ENCODE peak calls at places on chromosomes 7 and 10, in eight cellular contexts. One of them, this sample, is unnamed.

GRCh38 chr10:15715619-15716227 is 4.0 kb downstream of the ITGA8 start:
- DNase-seq in naive thymus-derived CD8-positive, alpha-beta T cell: no peak
- DNase-seq in activated naive CD4-positive, alpha-beta T cell treated with anti-CD3 and anti-CD28 coated beads, Interleukin-2, amount 10 ng/mL, durations not matched to agents 7 days and 5 days: no peak
- DNase-seq in DMS153: no peak
- DNase-seq in Peyer's patch: no peak
- DNase-seq in HT-29: no peak
- DNase-seq in stimulated activated CD8-positive, alpha-beta memory T cell treated with anti-CD3 and anti-CD28 coated beads, Interleukin-4, amount 100 ng/mL, for 4 hours: no peak
- DNase-seq in NCI-H774: no peak
- DNase-seq in this sample: no peak

GRCh38 chr7:148927141-148927540 is 43.0 kb upstream of the EZH2 start:
- DNase-seq in naive thymus-derived CD8-positive, alpha-beta T cell: no peak
- DNase-seq in activated naive CD4-positive, alpha-beta T cell treated with anti-CD3 and anti-CD28 coated beads, Interleukin-2, amount 10 ng/mL, durations not matched to agents 7 days and 5 days: no peak
- DNase-seq in DMS153: no peak
- DNase-seq in Peyer's patch: no peak
- DNase-seq in HT-29: no peak
- DNase-seq in stimulated activated CD8-positive, alpha-beta memory T cell treated with anti-CD3 and anti-CD28 coated beads, Interleukin-4, amount 100 ng/mL, for 4 hours: no peak
- DNase-seq in NCI-H774: no peak
- DNase-seq in this sample: no peak

GRCh38 chr10:93473161-93473560 is 9.0 kb downstream of the MYOF start:
- DNase-seq in naive thymus-derived CD8-positive, alpha-beta T cell: no peak
- DNase-seq in activated naive CD4-positive, alpha-beta T cell treated with anti-CD3 and anti-CD28 coated beads, Interleukin-2, amount 10 ng/mL, durations not matched to agents 7 days and 5 days: no peak
- DNase-seq in DMS153: no peak
- DNase-seq in Peyer's patch: no peak
- DNase-seq in HT-29: no peak
- DNase-seq in stimulated activated CD8-positive, alpha-beta memory T cell treated with anti-CD3 and anti-CD28 coated beads, Interleukin-4, amount 100 ng/mL, for 4 hours: no peak
- DNase-seq in NCI-H774: no peak
- DNase-seq in this sample: no peak

GRCh38 chr7:41238851-41239331 is 464.0 kb downstream of the INHBA start:
- DNase-seq in naive thymus-derived CD8-positive, alpha-beta T cell: no peak
- DNase-seq in activated naive CD4-positive, alpha-beta T cell treated with anti-CD3 and anti-CD28 coated beads, Interleukin-2, amount 10 ng/mL, durations not matched to agents 7 days and 5 days: no peak
- DNase-seq in DMS153: no peak
- DNase-seq in Peyer's patch: no peak
- DNase-seq in HT-29: no peak
- DNase-seq in stimulated activated CD8-positive, alpha-beta memory T cell treated with anti-CD3 and anti-CD28 coated beads, Interleukin-4, amount 100 ng/mL, for 4 hours: no peak
- DNase-seq in NCI-H774: no peak
- DNase-seq in this sample: no peak

GRCh38 chr10:94042001-94042813 is 48.5 kb downstream of the PLCE1 start:
- DNase-seq in naive thymus-derived CD8-positive, alpha-beta T cell: no peak
- DNase-seq in activated naive CD4-positive, alpha-beta T cell treated with anti-CD3 and anti-CD28 coated beads, Interleukin-2, amount 10 ng/mL, durations not matched to agents 7 days and 5 days: no peak
- DNase-seq in DMS153: no peak
- DNase-seq in Peyer's patch: no peak
- DNase-seq in HT-29: peak; percentile 42
- DNase-seq in stimulated activated CD8-positive, alpha-beta memory T cell treated with anti-CD3 and anti-CD28 coated beads, Interleukin-4, amount 100 ng/mL, for 4 hours: no peak
- DNase-seq in NCI-H774: no peak
- DNase-seq in this sample: no peak

GRCh38 chr10:59648711-59649201 is 60.9 kb downstream of the SLC16A9 start:
- DNase-seq in naive thymus-derived CD8-positive, alpha-beta T cell: no peak
- DNase-seq in activated naive CD4-positive, alpha-beta T cell treated with anti-CD3 and anti-CD28 coated beads, Interleukin-2, amount 10 ng/mL, durations not matched to agents 7 days and 5 days: no peak
- DNase-seq in DMS153: no peak
- DNase-seq in Peyer's patch: no peak
- DNase-seq in HT-29: no peak
- DNase-seq in stimulated activated CD8-positive, alpha-beta memory T cell treated with anti-CD3 and anti-CD28 coated beads, Interleukin-4, amount 100 ng/mL, for 4 hours: no peak
- DNase-seq in NCI-H774: no peak
- DNase-seq in this sample: no peak

GRCh38 chr7:130453051-130453450 is 12.2 kb upstream of the CEP41 start:
- DNase-seq in naive thymus-derived CD8-positive, alpha-beta T cell: no peak
- DNase-seq in activated naive CD4-positive, alpha-beta T cell treated with anti-CD3 and anti-CD28 coated beads, Interleukin-2, amount 10 ng/mL, durations not matched to agents 7 days and 5 days: no peak
- DNase-seq in DMS153: no peak
- DNase-seq in Peyer's patch: no peak
- DNase-seq in HT-29: no peak
- DNase-seq in stimulated activated CD8-positive, alpha-beta memory T cell treated with anti-CD3 and anti-CD28 coated beads, Interleukin-4, amount 100 ng/mL, for 4 hours: no peak
- DNase-seq in NCI-H774: no peak
- DNase-seq in this sample: no peak

GRCh38 chr7:106021211-106022067 is 58.4 kb downstream of the CDHR3 start:
- DNase-seq in naive thymus-derived CD8-positive, alpha-beta T cell: no peak
- DNase-seq in activated naive CD4-positive, alpha-beta T cell treated with anti-CD3 and anti-CD28 coated beads, Interleukin-2, amount 10 ng/mL, durations not matched to agents 7 days and 5 days: no peak
- DNase-seq in DMS153: no peak
- DNase-seq in Peyer's patch: no peak
- DNase-seq in HT-29: no peak
- DNase-seq in stimulated activated CD8-positive, alpha-beta memory T cell treated with anti-CD3 and anti-CD28 coated beads, Interleukin-4, amount 100 ng/mL, for 4 hours: no peak
- DNase-seq in NCI-H774: no peak
- DNase-seq in this sample: no peak

GRCh38 chr7:98802781-98803110 is 67.1 kb downstream of the TMEM130 start:
- DNase-seq in naive thymus-derived CD8-positive, alpha-beta T cell: no peak
- DNase-seq in activated naive CD4-positive, alpha-beta T cell treated with anti-CD3 and anti-CD28 coated beads, Interleukin-2, amount 10 ng/mL, durations not matched to agents 7 days and 5 days: no peak
- DNase-seq in DMS153: no peak
- DNase-seq in Peyer's patch: no peak
- DNase-seq in HT-29: no peak
- DNase-seq in stimulated activated CD8-positive, alpha-beta memory T cell treated with anti-CD3 and anti-CD28 coated beads, Interleukin-4, amount 100 ng/mL, for 4 hours: no peak
- DNase-seq in NCI-H774: no peak
- DNase-seq in this sample: no peak

This sample was measured in stimulated activated naive B cell treated with anti-CD40 and anti-IgM and Interleukin-4, amounts not matched to agents 10 μg/mL and 1 μg/mL and 100 μg/mL, for 72 hours.